ENCODE peak calls at places on chromosome 1, in eight cellular contexts. One of them, this sample, is unnamed.

GRCh38 chr1:234000557-234001081 is 96.1 kb downstream of the SLC35F3 start:
- DNase-seq in fibroblast of lung: no peak
- DNase-seq in mesothelial cell of epicardium: no peak
- DNase-seq in GM20000: no peak
- DNase-seq in foreskin fibroblast: no peak
- DNase-seq in transverse colon: no peak
- DNase-seq in neural progenitor cell: peak; percentile 34
- DNase-seq in stomach: no peak
- DNase-seq in this sample: no peak

GRCh38 chr1:23742670-23743286 is 493 bp upstream of the ELOA start:
- DNase-seq in mesothelial cell of epicardium: no peak
- DNase-seq in stomach: no peak
- DNase-seq in GM20000: no peak
- DNase-seq in transverse colon: peak; percentile 44
- DNase-seq in neural progenitor cell: no peak
- DNase-seq in fibroblast of lung: no peak
- DNase-seq in foreskin fibroblast: peak; percentile 16
- DNase-seq in this sample: no peak

GRCh38 chr1:7007902-7008301 is 222.6 kb downstream of the CAMTA1 start:
- DNase-seq in fibroblast of lung: no peak
- DNase-seq in stomach: no peak
- DNase-seq in GM20000: no peak
- DNase-seq in transverse colon: no peak
- DNase-seq in mesothelial cell of epicardium: no peak
- DNase-seq in neural progenitor cell: no peak
- DNase-seq in foreskin fibroblast: no peak
- DNase-seq in this sample: peak; percentile 70

GRCh38 chr1:160901768-160902167 is 16.8 kb upstream of the ITLN1 start:
- DNase-seq in foreskin fibroblast: no peak
- DNase-seq in GM20000: no peak
- DNase-seq in transverse colon: no peak
- DNase-seq in fibroblast of lung: no peak
- DNase-seq in mesothelial cell of epicardium: no peak
- DNase-seq in neural progenitor cell: no peak
- DNase-seq in stomach: no peak
- DNase-seq in this sample: no peak

GRCh38 chr1:183278736-183279591 is 92.9 kb downstream of the LAMC2 start:
- DNase-seq in fibroblast of lung: peak; percentile 64
- DNase-seq in GM20000: no peak
- DNase-seq in mesothelial cell of epicardium: no peak
- DNase-seq in neural progenitor cell: no peak
- DNase-seq in foreskin fibroblast: peak; percentile 69
- DNase-seq in stomach: peak; percentile 17
- DNase-seq in transverse colon: no peak
- DNase-seq in this sample: no peak

GRCh38 chr1:111141803-111142202 is 1.8 kb downstream of the CEPT1 start:
- DNase-seq in mesothelial cell of epicardium: no peak
- DNase-seq in transverse colon: no peak
- DNase-seq in fibroblast of lung: no peak
- DNase-seq in neural progenitor cell: no peak
- DNase-seq in stomach: no peak
- DNase-seq in foreskin fibroblast: no peak
- DNase-seq in GM20000: no peak
- DNase-seq in this sample: no peak

GRCh38 chr1:154151311-154151710 is 3.6 kb downstream of the NUP210L start:
- DNase-seq in stomach: no peak
- DNase-seq in mesothelial cell of epicardium: no peak
- DNase-seq in foreskin fibroblast: peak; percentile 42
- DNase-seq in neural progenitor cell: no peak
- DNase-seq in transverse colon: no peak
- DNase-seq in fibroblast of lung: peak; percentile 74
- DNase-seq in GM20000: no peak
- DNase-seq in this sample: no peak

GRCh38 chr1:155177918-155178281 is 4.3 kb downstream of the TRIM46 start:
- DNase-seq in stomach: peak; percentile 27
- DNase-seq in neural progenitor cell: no peak
- DNase-seq in mesothelial cell of epicardium: no peak
- DNase-seq in transverse colon: no peak
- DNase-seq in foreskin fibroblast: no peak
- DNase-seq in fibroblast of lung: no peak
- DNase-seq in GM20000: peak; percentile 23
- DNase-seq in this sample: no peak

GRCh38 chr1:58909162-58909560 is 125.3 kb upstream of the JUN start:
- DNase-seq in foreskin fibroblast: peak; percentile 86
- DNase-seq in stomach: no peak
- DNase-seq in transverse colon: no peak
- DNase-seq in GM20000: no peak
- DNase-seq in fibroblast of lung: peak; percentile 51
- DNase-seq in neural progenitor cell: no peak
- DNase-seq in mesothelial cell of epicardium: no peak
- DNase-seq in this sample: no peak

GRCh38 chr1:58905628-58906256 is 121.9 kb upstream of the JUN start:
- DNase-seq in fibroblast of lung: no peak
- DNase-seq in foreskin fibroblast: no peak
- DNase-seq in stomach: no peak
- DNase-seq in transverse colon: no peak
- DNase-seq in mesothelial cell of epicardium: no peak
- DNase-seq in GM20000: no peak
- DNase-seq in neural progenitor cell: no peak
- DNase-seq in this sample: peak; percentile 46

GRCh38 chr1:58909914-58910681 is 126.3 kb upstream of the JUN start:
- DNase-seq in fibroblast of lung: no peak
- DNase-seq in neural progenitor cell: no peak
- DNase-seq in GM20000: no peak
- DNase-seq in foreskin fibroblast: no peak
- DNase-seq in stomach: no peak
- DNase-seq in transverse colon: no peak
- DNase-seq in mesothelial cell of epicardium: no peak
- DNase-seq in this sample: no peak

GRCh38 chr1:58907398-58907797 is 123.6 kb upstream of the JUN start:
- DNase-seq in neural progenitor cell: no peak
- DNase-seq in GM20000: no peak
- DNase-seq in stomach: no peak
- DNase-seq in transverse colon: no peak
- DNase-seq in fibroblast of lung: no peak
- DNase-seq in mesothelial cell of epicardium: no peak
- DNase-seq in foreskin fibroblast: no peak
- DNase-seq in this sample: no peak

DNA sequence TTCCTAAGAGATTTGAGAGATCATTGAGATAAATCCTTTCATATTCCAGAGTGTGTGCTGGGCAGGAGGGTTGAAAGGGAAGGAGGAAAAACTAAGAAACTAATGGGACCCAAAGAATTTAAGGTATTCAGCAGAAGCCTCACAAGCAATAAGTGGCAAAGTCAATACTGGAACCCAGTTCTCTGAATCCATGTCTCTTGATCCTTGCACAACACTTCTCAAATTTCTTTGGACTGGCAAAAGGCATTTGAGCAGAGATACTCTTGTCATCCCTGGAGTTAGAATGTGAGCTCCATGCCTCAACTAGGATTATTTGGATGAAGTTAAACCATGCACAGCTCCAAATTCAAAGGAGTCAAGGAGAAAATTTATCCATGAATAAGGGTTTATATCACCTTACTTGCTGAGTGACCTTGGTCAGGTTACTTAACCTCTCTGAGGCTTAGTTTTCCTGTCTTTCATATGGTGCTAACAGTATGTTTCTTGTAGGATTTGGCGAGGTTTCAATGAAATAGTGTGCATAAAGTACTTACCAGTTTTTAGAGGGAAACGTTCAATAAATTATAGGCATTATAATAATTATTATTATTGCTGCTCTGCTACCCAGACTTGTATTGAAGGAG is 124.8 kb upstream of the JUN start:
- DNase-seq in foreskin fibroblast: peak; percentile 64
- DNase-seq in mesothelial cell of epicardium: no peak
- DNase-seq in transverse colon: no peak
- DNase-seq in stomach: no peak
- DNase-seq in fibroblast of lung: no peak
- DNase-seq in GM20000: no peak
- DNase-seq in neural progenitor cell: no peak
- DNase-seq in this sample: no peak
- TF ChIP-seq CTCF in foreskin fibroblast: no peak
- TF ChIP-seq CTCF in mesothelial cell of epicardium: no peak
- TF ChIP-seq CTCF in transverse colon: no peak
- TF ChIP-seq CTCF in stomach: no peak
- TF ChIP-seq CTCF in fibroblast of lung: no peak
- TF ChIP-seq CTCF in GM20000: no peak
- TF ChIP-seq CTCF in neural progenitor cell: no peak
- TF ChIP-seq CTCF in this sample: no peak

DNA sequence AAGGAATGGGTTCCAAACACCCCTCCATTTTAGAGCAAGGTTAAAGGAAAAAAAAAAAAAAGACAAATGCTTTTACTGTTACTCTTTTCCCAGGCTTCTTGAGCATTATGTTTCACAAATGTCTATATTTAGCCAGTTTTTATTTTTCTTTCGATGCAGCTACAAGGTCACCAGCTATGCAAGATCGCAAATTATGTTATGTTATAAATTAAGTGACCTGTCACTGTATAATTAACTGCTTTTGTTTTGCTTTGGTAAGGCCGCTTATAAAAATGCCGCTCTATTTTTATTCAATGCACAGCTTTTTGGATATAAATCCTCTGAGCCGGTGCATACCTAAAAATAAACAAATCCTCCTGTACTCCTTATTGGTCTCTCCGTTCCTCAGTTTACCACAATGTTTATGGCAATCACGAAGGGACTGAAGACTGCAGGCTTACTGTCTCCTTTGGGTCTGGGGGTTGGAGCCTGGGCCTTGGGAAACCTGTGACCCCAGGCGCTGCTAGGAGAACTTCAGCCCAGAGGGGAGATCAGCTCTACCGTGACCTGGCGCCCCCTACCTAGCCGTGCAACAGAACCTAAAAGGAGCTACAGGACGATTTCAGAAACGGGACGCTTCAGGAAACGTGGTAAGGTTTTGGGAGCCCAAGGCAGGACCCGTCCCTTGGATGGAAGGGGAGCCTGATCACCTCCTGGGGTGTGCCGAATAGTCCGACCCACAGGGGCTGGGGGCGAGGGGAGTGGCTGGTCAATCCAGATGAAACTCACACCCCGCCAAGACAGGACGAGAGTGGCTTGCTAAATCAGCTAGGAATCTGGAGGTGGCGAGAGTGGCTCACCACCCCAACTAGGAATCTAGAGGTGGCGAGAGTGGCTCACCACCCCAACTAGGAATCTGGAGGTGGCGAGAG is 101.2 kb upstream of the CD55 start:
- DNase-seq in transverse colon: no peak
- DNase-seq in fibroblast of lung: no peak
- DNase-seq in neural progenitor cell: no peak
- DNase-seq in foreskin fibroblast: no peak
- DNase-seq in stomach: no peak
- DNase-seq in GM20000: no peak
- DNase-seq in mesothelial cell of epicardium: no peak
- DNase-seq in this sample: no peak
- TF ChIP-seq CTCF in transverse colon: no peak
- TF ChIP-seq CTCF in fibroblast of lung: no peak
- TF ChIP-seq CTCF in neural progenitor cell: peak; percentile 8
- TF ChIP-seq CTCF in foreskin fibroblast: no peak
- TF ChIP-seq CTCF in stomach: no peak
- TF ChIP-seq CTCF in GM20000: no peak
- TF ChIP-seq CTCF in mesothelial cell of epicardium: no peak
- TF ChIP-seq CTCF in this sample: no peak

GRCh38 chr1:29455781-29456180 is 219.5 kb downstream of the PTPRU start:
- DNase-seq in neural progenitor cell: no peak
- DNase-seq in stomach: no peak
- DNase-seq in foreskin fibroblast: no peak
- DNase-seq in transverse colon: no peak
- DNase-seq in fibroblast of lung: no peak
- DNase-seq in GM20000: no peak
- DNase-seq in mesothelial cell of epicardium: no peak
- DNase-seq in this sample: no peak

GRCh38 chr1:29452463-29453230 is 216.3 kb downstream of the PTPRU start:
- DNase-seq in fibroblast of lung: no peak
- DNase-seq in foreskin fibroblast: no peak
- DNase-seq in GM20000: no peak
- DNase-seq in stomach: no peak
- DNase-seq in transverse colon: no peak
- DNase-seq in mesothelial cell of epicardium: no peak
- DNase-seq in neural progenitor cell: no peak
- DNase-seq in this sample: no peak

GRCh38 chr1:29454616-29455380 is 218.5 kb downstream of the PTPRU start:
- DNase-seq in stomach: no peak
- DNase-seq in mesothelial cell of epicardium: no peak
- DNase-seq in foreskin fibroblast: no peak
- DNase-seq in fibroblast of lung: no peak
- DNase-seq in transverse colon: no peak
- DNase-seq in neural progenitor cell: no peak
- DNase-seq in GM20000: no peak
- DNase-seq in this sample: no peak

GRCh38 chr1:29456685-29457084 is 220.4 kb downstream of the PTPRU start:
- DNase-seq in GM20000: no peak
- DNase-seq in mesothelial cell of epicardium: no peak
- DNase-seq in transverse colon: no peak
- DNase-seq in stomach: no peak
- DNase-seq in neural progenitor cell: no peak
- DNase-seq in foreskin fibroblast: no peak
- DNase-seq in fibroblast of lung: no peak
- DNase-seq in this sample: no peak

DNA sequence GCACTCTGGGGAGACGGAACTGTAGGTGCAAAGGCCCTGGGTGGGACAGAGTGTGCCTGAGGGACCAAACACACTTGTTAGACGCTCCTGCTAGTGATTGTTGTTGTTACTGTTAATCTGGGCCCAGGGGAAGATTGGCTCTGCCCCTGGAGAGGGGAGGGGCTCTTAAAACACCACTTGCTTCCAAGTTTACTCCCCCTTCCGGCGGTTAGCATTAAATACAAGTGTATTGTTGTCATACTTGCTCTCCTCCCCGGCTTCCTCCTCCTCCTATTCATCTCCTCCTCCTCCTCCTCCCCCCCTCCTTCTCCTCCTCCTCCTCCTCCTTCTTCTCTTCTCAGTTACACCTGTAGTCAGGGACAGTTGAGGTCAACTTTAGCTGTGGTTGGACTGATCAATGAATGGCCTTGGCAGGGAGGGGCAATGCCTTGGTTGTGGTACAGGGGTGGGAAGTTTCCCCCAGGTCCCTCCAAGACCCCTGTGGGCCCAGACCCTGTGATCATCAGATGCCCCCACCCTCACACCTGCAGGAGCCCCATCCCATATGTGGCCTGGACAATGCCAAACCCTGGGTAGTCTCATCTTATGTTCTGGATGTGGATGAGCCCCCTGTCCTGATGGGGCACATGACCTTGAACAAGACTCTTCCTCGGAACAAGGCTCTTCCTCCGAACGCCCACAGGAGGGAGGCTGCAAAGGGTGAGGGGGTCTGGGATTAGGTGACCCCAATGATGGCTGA is 217.3 kb downstream of the PTPRU start:
- DNase-seq in mesothelial cell of epicardium: no peak
- DNase-seq in transverse colon: no peak
- DNase-seq in stomach: no peak
- DNase-seq in foreskin fibroblast: peak; percentile 8
- DNase-seq in neural progenitor cell: peak; percentile 83
- DNase-seq in fibroblast of lung: peak; percentile 62
- DNase-seq in GM20000: peak; percentile 52
- DNase-seq in this sample: no peak
- TF ChIP-seq CTCF in mesothelial cell of epicardium: peak; percentile 27
- TF ChIP-seq CTCF in transverse colon: no peak
- TF ChIP-seq CTCF in stomach: no peak
- TF ChIP-seq CTCF in foreskin fibroblast: peak; percentile 34
- TF ChIP-seq CTCF in neural progenitor cell: peak; percentile 60
- TF ChIP-seq CTCF in fibroblast of lung: peak; percentile 45
- TF ChIP-seq CTCF in GM20000: no peak
- TF ChIP-seq CTCF in this sample: peak; percentile 34

DNA sequence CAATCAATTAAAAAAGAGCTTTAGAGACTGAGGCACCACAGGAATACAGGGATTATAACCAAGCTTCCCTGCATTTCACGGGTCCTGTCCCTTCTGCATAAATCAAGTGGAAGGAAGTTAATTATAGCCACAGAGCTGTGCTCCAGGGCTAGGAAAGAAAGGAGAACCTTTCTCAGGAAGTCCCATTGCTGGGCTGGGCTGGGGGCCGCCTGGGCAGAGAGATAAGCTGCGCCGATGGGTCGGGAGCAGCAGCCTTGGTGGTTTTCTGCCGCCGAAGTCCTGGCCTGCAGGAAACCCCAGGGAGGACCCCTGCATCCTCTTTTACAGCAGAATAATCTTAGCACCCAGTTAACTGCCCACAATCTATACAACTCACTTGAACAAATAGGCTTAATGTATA is 12.6 kb upstream of the CD34 start:
- DNase-seq in stomach: no peak
- DNase-seq in fibroblast of lung: no peak
- DNase-seq in neural progenitor cell: peak; percentile 52
- DNase-seq in GM20000: no peak
- DNase-seq in transverse colon: no peak
- DNase-seq in mesothelial cell of epicardium: no peak
- DNase-seq in foreskin fibroblast: no peak
- DNase-seq in this sample: no peak
- TF ChIP-seq CTCF in stomach: no peak
- TF ChIP-seq CTCF in fibroblast of lung: no peak
- TF ChIP-seq CTCF in neural progenitor cell: no peak
- TF ChIP-seq CTCF in GM20000: no peak
- TF ChIP-seq CTCF in transverse colon: no peak
- TF ChIP-seq CTCF in mesothelial cell of epicardium: no peak
- TF ChIP-seq CTCF in foreskin fibroblast: no peak
- TF ChIP-seq CTCF in this sample: no peak

This sample was measured in osteocyte.